ENCODE peak calls at places on chromosomes 13 and 19, in six cellular contexts. H is CD4-positive, alpha-beta memory T cell; J is breast epithelium; A is mammary epithelial cell; P is A673; V is cardiac muscle cell. S is an unnamed sample.

GRCh38 chr13:107554355-107554905 is 660.9 kb downstream of the LIG4 start:
- DNase-seq in P (no peak), H (no peak), J (no peak), V (no peak), A (no peak), S (no peak)

GRCh38 chr13:20680416-20681080 is 23.0 kb upstream of the IL17D start:
- DNase-seq in A (no peak), P (no peak), J (no peak), V (no peak), H (no peak), S (no peak)

GRCh38 chr13:97238432-97238831 is 16.3 kb downstream of the MBNL2 start:
- DNase-seq in H (peak; percentile 53), V (no peak), A (no peak), J (no peak), P (no peak), S (no peak)

GRCh38 chr13:43284162-43284561 is 260.8 kb downstream of the DNAJC15 start:
- DNase-seq in V (peak; percentile 36), J (no peak), A (peak; percentile 62), P (no peak), H (no peak), S (no peak)

GRCh38 chr19:35856546-35857149 is at the start of gene KIRREL2:
- DNase-seq in J (no peak), P (peak; percentile 21), A (no peak), H (no peak), V (no peak), S (peak; percentile 13)

GRCh38 chr19:6723108-6723618 is 2.7 kb upstream of the C3 start:
- DNase-seq in P (peak; percentile 34), A (peak; percentile 51), V (peak; percentile 87), J (peak; percentile 67), H (no peak), S (no peak)

GRCh38 chr19:30742981-30743380 is 370.8 kb downstream of the ZNF536 start:
- DNase-seq in P (no peak), H (no peak), J (no peak), V (no peak), A (no peak), S (no peak)

GRCh38 chr19:46006411-46006810 is 11.1 kb downstream of the CCDC61 start:
- DNase-seq in J (no peak), P (no peak), V (no peak), H (no peak), A (no peak), S (no peak)

GRCh38 chr13:112711528-112712265 is 21.9 kb downstream of the ATP11A start:
- DNase-seq in A (peak; percentile 89), J (peak; percentile 74), H (no peak), V (peak; percentile 99), P (peak; percentile 75), S (no peak)

GRCh38 chr13:114067381-114067885 is 65.0 kb downstream of the RASA3 start:
- DNase-seq in J (no peak), V (peak; percentile 45), A (peak; percentile 40), P (no peak), H (peak; percentile 36), S (no peak)

GRCh38 chr13:36130542-36131214 is 504 bp downstream of the DCLK1 start:
- DNase-seq in H (no peak), J (no peak), A (no peak), V (peak; percentile 33), P (peak; percentile 35), S (no peak)

GRCh38 chr19:50780753-50781480 is 9.3 kb upstream of the ACP4 start:
- DNase-seq in V (no peak), P (no peak), J (no peak), H (no peak), A (no peak), S (no peak)

GRCh38 chr19:37506387-37507166 is at the start of gene ZNF793:
- DNase-seq in J (peak; percentile 82), P (peak; percentile 15), V (peak; percentile 90), H (peak; percentile 88), A (peak; percentile 90), S (peak; percentile 63)

GRCh38 chr13:49046534-49046933 is 70.8 kb downstream of the FNDC3A start:
- DNase-seq in A (no peak), H (no peak), J (no peak), P (no peak), V (peak; percentile 37), S (no peak)

GRCh38 chr19:40740747-40741146 is 9.5 kb downstream of the ACTMAP start:
- DNase-seq in A (no peak), V (no peak), P (no peak), J (no peak), H (no peak), S (no peak)

GRCh38 chr19:41409288-41409687 is 11.7 kb downstream of the BCKDHA start:
- DNase-seq in A (peak; percentile 58), V (peak; percentile 54), P (no peak), H (no peak), J (peak; percentile 59), S (no peak)

GRCh38 chr13:74134777-74135305 is 637 bp upstream of the KLF12 start:
- DNase-seq in J (no peak), P (peak; percentile 59), A (no peak), H (peak; percentile 82), V (no peak), S (peak; percentile 76)

GRCh38 chr19:2619076-2619475 is 83.4 kb downstream of the GNG7 start:
- DNase-seq in H (no peak), J (no peak), V (peak; percentile 24), P (no peak), A (no peak), S (no peak)

GRCh38 chr19:7348587-7349230 is at the start of gene ARHGEF18:
- DNase-seq in H (peak; percentile 62), A (no peak), V (no peak), P (no peak), J (no peak), S (peak; percentile 56)

GRCh38 chr19:662207-662961 is 630 bp downstream of the RNF126 start:
- DNase-seq in V (peak; percentile 35), J (no peak), A (peak; percentile 50), H (peak; percentile 85), P (no peak), S (peak; percentile 72)

GRCh38 chr19:664913-665443 is 2.0 kb upstream of the RNF126 start:
- DNase-seq in P (peak; percentile 92), H (peak; percentile 86), J (no peak), A (peak; percentile 48), V (peak; percentile 85), S (peak; percentile 65)

GRCh38 chr19:662962-663681 is at the start of gene RNF126:
- DNase-seq in H (peak; percentile 90), J (peak; percentile 91), V (peak; percentile 95), A (peak; percentile 87), P (peak; percentile 96), S (peak; percentile 87)

GRCh38 chr19:661427-662196 is 1.4 kb downstream of the RNF126 start:
- DNase-seq in J (no peak), P (no peak), V (no peak), A (peak; percentile 46), H (peak; percentile 86), S (peak; percentile 74)

DNA sequence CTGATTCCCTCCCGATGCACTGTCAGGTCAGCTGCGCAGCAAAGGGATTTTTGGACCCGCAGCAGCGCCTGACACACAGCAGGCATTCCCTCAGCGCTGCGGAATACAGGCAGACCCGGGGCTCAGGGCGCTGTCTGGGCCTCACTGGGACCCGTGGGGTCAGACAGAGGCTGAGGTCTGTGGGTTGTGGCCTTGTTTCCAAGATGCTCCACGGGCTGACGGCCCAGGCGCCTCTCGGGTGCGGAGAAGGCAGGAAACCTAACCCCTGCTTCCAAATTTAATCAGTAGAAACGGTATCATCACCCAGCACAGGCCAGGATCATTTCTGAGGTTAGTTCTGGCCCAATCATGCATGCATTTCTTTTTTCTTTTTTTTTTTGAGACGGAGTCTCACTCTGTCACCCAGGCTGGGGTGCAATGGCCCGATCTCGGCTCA is 686 bp upstream of the RNF126 start:
- DNase-seq in J (no peak), V (no peak), P (no peak), A (no peak), H (no peak), S (no peak)
- H3K4me1 ChIP-seq in J (peaks cover 18% of the 10 kb centered on the region), V (peaks cover 8% of the 10 kb centered on the region), P (peaks cover 17% of the 10 kb centered on the region), A (peaks cover 40% of the 10 kb centered on the region), H (peaks cover 40% of the 10 kb centered on the region), S (peaks cover 33% of the 10 kb centered on the region)

DNA sequence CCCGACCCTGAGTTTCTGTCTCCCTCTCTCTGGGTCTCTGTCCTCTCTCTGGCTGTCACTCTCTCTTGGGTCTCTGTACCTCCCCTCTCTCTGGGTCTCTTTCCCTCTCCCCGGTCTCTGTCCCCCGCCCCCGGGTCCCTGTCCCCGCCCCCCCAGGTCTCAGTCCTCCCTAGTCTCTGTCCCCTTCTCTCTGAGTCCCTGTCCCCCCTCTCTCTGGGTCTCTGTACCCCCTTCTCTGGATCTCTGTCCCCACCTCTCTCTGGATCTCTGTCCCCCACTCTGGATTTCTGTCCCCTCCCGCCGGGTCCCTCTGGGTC is 2.3 kb upstream of the FTL start:
- DNase-seq in V (no peak), P (no peak), J (no peak), H (no peak), A (no peak), S (no peak)
- H3K4me1 ChIP-seq in V (peaks cover 17% of the 10 kb centered on the region), P (peaks cover 31% of the 10 kb centered on the region), J (no peaks in the 10 kb centered on the region), H (peaks cover 48% of the 10 kb centered on the region), A (peaks cover 27% of the 10 kb centered on the region), S (peaks cover 42% of the 10 kb centered on the region)

GRCh38 chr19:48247212-48247611 is 8.5 kb downstream of the CARD8 start:
- DNase-seq in A (no peak), P (no peak), J (no peak), H (no peak), V (no peak), S (no peak)
- H3K4me1 ChIP-seq in A (no peaks in the 10 kb centered on the region), P (peaks cover 80% of the 10 kb centered on the region), J (no peaks in the 10 kb centered on the region), H (peaks cover 79% of the 10 kb centered on the region), V (no peaks in the 10 kb centered on the region), S (peaks cover 70% of the 10 kb centered on the region)

DNA sequence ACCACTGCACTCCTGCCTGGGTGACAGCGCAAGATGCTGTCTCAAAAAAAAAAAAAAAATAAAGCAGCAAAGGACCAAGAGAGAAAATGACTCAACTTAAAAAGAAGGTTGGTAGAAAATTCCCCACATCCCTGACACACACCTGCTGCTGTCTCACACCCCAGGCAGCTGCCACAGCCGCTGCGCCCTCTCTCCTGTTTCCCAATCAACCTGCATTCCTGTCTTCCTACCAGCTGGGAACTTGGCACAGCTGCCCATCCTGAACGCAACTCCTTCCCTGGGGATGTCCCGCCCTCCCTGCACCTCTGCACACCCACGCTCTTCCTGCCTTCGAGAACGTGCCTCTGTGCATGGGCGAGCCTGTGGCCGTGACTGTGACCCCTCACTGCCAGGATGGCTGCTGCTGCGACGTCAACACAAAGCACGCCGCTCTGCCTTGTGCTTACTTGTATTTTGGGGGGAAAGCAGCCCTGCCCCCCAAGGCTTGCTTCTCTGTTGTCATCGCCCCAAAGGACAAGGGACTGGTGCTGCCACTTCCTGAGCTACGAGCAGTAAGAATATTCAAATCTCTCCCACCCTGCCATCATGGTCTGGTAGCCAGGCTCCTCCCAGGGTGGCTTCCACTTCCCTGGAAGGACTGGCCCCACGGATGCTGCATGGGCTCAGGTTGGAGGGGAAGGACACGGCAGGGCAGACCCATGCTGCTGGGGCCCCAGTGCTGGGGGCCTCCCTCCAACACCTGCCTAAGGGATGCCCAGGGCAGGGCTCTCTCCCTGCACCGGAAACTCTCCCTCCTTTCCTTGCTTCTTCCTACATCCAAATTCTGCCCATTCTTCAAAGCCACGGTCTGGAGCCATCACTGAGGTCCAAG is 20.7 kb downstream of the SH3GL1 start:
- DNase-seq in J (peak; percentile 91), P (peak; percentile 57), A (peak; percentile 99), H (peak; percentile 52), V (peak; percentile 63), S (peak; percentile 17)
- H3K4me1 ChIP-seq in J (peaks cover 18% of the 10 kb centered on the region), P (peaks cover 42% of the 10 kb centered on the region), A (peaks cover 64% of the 10 kb centered on the region), H (peaks cover 67% of the 10 kb centered on the region), V (peaks cover 22% of the 10 kb centered on the region), S (peaks cover 45% of the 10 kb centered on the region)

DNA sequence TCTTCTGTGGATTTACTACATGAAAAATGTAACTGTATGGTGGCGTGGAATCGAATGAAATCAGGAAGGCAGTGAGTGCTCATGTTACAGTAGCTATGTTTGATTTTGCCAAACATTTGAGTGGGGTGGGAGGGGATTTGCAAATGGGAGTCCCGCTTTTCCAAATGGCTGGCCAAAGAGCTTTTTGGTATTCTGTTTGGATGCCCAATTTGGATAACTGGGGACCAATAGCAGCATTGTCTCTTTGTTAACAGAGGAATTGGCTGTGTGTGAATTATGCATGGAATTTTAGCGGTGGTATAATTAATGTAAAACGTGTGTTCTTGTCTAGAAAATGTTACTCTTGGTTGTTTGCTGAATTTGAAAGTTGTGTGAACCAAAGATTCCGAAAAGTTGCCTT is 17.8 kb downstream of the HNRNPM start:
- DNase-seq in P (no peak), V (no peak), J (no peak), A (no peak), H (no peak), S (no peak)
- H3K4me1 ChIP-seq in P (peaks cover 25% of the 10 kb centered on the region), V (peaks cover 41% of the 10 kb centered on the region), J (no peaks in the 10 kb centered on the region), A (peaks cover 16% of the 10 kb centered on the region), H (peaks cover 34% of the 10 kb centered on the region), S (peaks cover 33% of the 10 kb centered on the region)

S was measured in CD8-positive, alpha-beta memory T cell.